ENCODE peak calls at places on chromosomes 7 and 10, in seven cellular contexts. Z is activated CD8-positive, alpha-beta T cell treated with anti-CD3 and anti-CD28 coated beads, Interleukin-2, amount 10 ng/mL, durations not matched to agents 7 days and 5 days; W is NCI-H345; M is occipital lobe; N is NCI-H748 treated with DMSO at 0.1 percent for 48 hours; G is adrenal gland; P is NAMALWA. O is an unnamed sample.

GRCh38 chr10:112907893-112908292 is 42.2 kb upstream of the TCF7L2 start:
- DNase-seq in N (no peak), W (no peak), G (no peak), P (no peak), Z (no peak), M (no peak), O (no peak)

GRCh38 chr7:35728412-35729060 is 33.6 kb upstream of the HERPUD2 start:
- DNase-seq in Z (no peak), W (no peak), M (no peak), N (no peak), G (no peak), P (no peak), O (no peak)

GRCh38 chr10:34078798-34079470 is 736.2 kb downstream of the PARD3 start:
- DNase-seq in P (no peak), G (no peak), W (no peak), Z (no peak), M (no peak), N (peak), O (no peak)

GRCh38 chr7:70647801-70648491 is 484.0 kb upstream of the GALNT17 start:
- DNase-seq in P (no peak), N (no peak), G (no peak), Z (peak), W (no peak), M (no peak), O (no peak)

GRCh38 chr10:44974628-44975431 is 3.8 kb downstream of the DEPP1 start:
- DNase-seq in G (peak), P (peak), N (peak), M (peak), Z (peak), W (peak), O (no peak)

GRCh38 chr10:128263891-128264688 is 137.9 kb upstream of the MKI67 start:
- DNase-seq in W (peak), N (peak), P (peak), G (peak), M (peak), Z (peak), O (peak)

GRCh38 chr10:74419491-74420466 is 268.8 kb downstream of the ADK start:
- DNase-seq in W (peak), G (no peak), M (no peak), Z (peak), N (peak), P (peak), O (no peak)

GRCh38 chr10:132355297-132355696 is 23.3 kb downstream of the LRRC27 start:
- DNase-seq in P (no peak), Z (no peak), N (no peak), M (no peak), W (no peak), G (no peak), O (no peak)

GRCh38 chr7:1948377-1948796 is 278.3 kb downstream of the ELFN1 start:
- DNase-seq in N (no peak), P (no peak), M (no peak), W (no peak), G (no peak), Z (no peak), O (no peak)

GRCh38 chr7:113197274-113197673 is 78.9 kb upstream of the SMIM30 start:
- DNase-seq in P (no peak), Z (no peak), M (no peak), W (no peak), G (no peak), N (no peak), O (no peak)

O was measured in NCI-H526 treated with DMSO at 0.1 percent for 48 hours.